ENCODE peak calls at places on chromosomes 11 and 22, in six cellular contexts. H is HepG2, U is K562, X is upper lobe of left lung, P is A549, L is GM12878. Y is an unnamed sample.

GRCh38 chr11:57376095-57376812 is 4.7 kb downstream of the PRG3 start:
- ATAC-seq in X (no peak), P (no peak), L (no peak), U (no peak), H (no peak), Y (no peak)

GRCh38 chr22:37633082-37633692 is 6.3 kb upstream of the SH3BP1 start:
- ATAC-seq in L (peak; percentile 67), U (no peak), P (no peak), X (peak; percentile 1), H (no peak), Y (no peak)

GRCh38 chr11:110230377-110230776 is 66.0 kb downstream of the RDX start:
- ATAC-seq in X (no peak), U (no peak), P (no peak), L (no peak), H (no peak), Y (no peak)

GRCh38 chr22:38462960-38463784 is 4.7 kb upstream of the KDELR3 start:
- ATAC-seq in U (peak; percentile 71), X (no peak), H (peak; percentile 74), P (no peak), L (no peak), Y (no peak)

GRCh38 chr11:118623291-118623655 is 15.9 kb downstream of the PHLDB1 start:
- ATAC-seq in P (no peak), U (no peak), L (no peak), X (no peak), H (no peak), Y (no peak)

GRCh38 chr11:102267602-102268001 is 49.7 kb upstream of the BIRC3 start:
- ATAC-seq in P (peak; percentile 58), H (no peak), L (no peak), X (no peak), U (peak; percentile 29), Y (no peak)

GRCh38 chr22:17269607-17270261 is 50.5 kb upstream of the ADA2 start:
- ATAC-seq in H (no peak), U (no peak), L (peak; percentile 35), P (peak; percentile 22), X (no peak), Y (no peak)

GRCh38 chr11:118247041-118247440 is 5.1 kb downstream of the MPZL3 start:
- ATAC-seq in U (no peak), P (no peak), H (peak; percentile 73), L (peak; percentile 2), X (no peak), Y (no peak)

GRCh38 chr11:113974741-113975470 is at the start of gene HTR3A:
- ATAC-seq in U (peak; percentile 94), P (peak; percentile 52), H (peak; percentile 51), X (peak; percentile 72), L (no peak), Y (peak; percentile 50)

GRCh38 chr11:113401718-113402117 is 14.1 kb downstream of the ANKK1 start:
- ATAC-seq in P (peak; percentile 51), L (no peak), H (no peak), U (no peak), X (no peak), Y (peak; percentile 35)

GRCh38 chr11:34404280-34404679 is 34.5 kb upstream of the CAT start:
- ATAC-seq in U (peak; percentile 23), H (no peak), L (no peak), P (no peak), X (no peak), Y (no peak)

GRCh38 chr11:69240332-69241074 is 53.5 kb upstream of the MYEOV start:
- ATAC-seq in X (no peak), H (no peak), U (peak; percentile 56), L (no peak), P (no peak), Y (no peak)

GRCh38 chr22:24517446-24517845 is 22.3 kb downstream of the UPB1 start:
- ATAC-seq in H (no peak), P (no peak), X (no peak), U (no peak), L (no peak), Y (no peak)

GRCh38 chr11:120516461-120517389 is 5.2 kb downstream of the GRIK4 start:
- ATAC-seq in H (peak; percentile 46), X (no peak), L (no peak), U (no peak), P (no peak), Y (no peak)

GRCh38 chr11:22713336-22713735 is 46.9 kb downstream of the GAS2 start:
- ATAC-seq in L (no peak), H (no peak), P (no peak), X (no peak), U (no peak), Y (no peak)

GRCh38 chr22:26374645-26375044 is 54.4 kb upstream of the ASPHD2 start:
- ATAC-seq in X (no peak), L (no peak), P (no peak), H (no peak), U (no peak), Y (no peak)

GRCh38 chr11:92866679-92867282 is 102.7 kb upstream of the MTNR1B start:
- ATAC-seq in L (no peak), U (no peak), X (peak; percentile 35), P (no peak), H (no peak), Y (no peak)

GRCh38 chr22:37088750-37089408 is 20.6 kb downstream of the TMPRSS6 start:
- ATAC-seq in U (no peak), H (no peak), L (peak; percentile 49), X (no peak), P (no peak), Y (no peak)

GRCh38 chr11:41533761-41534160 is 74.3 kb upstream of the LRRC4C start:
- ATAC-seq in P (no peak), H (no peak), U (no peak), X (no peak), L (no peak), Y (no peak)

GRCh38 chr11:102253018-102253775 is 64.1 kb upstream of the BIRC3 start:
- ATAC-seq in X (no peak), L (no peak), U (peak; percentile 66), H (no peak), P (no peak), Y (no peak)

GRCh38 chr11:94504689-94505293 is 7.5 kb upstream of the C11orf97 start:
- ATAC-seq in U (peak; percentile 79), H (peak; percentile 67), X (no peak), L (peak; percentile 84), P (peak; percentile 34), Y (no peak)

GRCh38 chr22:41504397-41504796 is 35.5 kb downstream of the ACO2 start:
- ATAC-seq in X (no peak), L (peak; percentile 73), H (no peak), P (no peak), U (no peak), Y (peak; percentile 63)

GRCh38 chr11:20488352-20488751 is 100.8 kb downstream of the PRMT3 start:
- ATAC-seq in L (no peak), U (peak; percentile 64), P (no peak), X (no peak), H (no peak), Y (no peak)

GRCh38 chr11:20493340-20493739 is 105.8 kb downstream of the PRMT3 start:
- ATAC-seq in P (no peak), X (no peak), L (no peak), U (peak; percentile 90), H (no peak), Y (no peak)

DNA sequence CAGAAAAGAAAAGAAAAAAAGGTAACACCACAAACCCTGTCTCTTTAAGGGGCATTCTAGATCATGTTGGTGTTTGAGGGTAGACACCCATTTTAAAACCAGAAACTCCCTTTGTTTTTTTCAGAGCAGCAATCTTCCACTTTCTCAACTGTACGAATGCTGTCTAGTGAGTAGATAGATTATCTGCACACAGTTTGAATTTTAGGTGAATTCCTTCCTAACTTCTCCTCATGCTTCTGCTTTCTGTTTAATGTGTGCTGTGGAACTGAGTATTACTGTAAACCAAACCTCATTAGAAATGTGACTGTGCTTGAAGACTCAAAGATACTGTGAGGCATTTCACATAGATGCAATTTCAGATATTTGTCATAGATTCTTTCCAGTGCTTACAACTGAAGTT is 102.4 kb downstream of the PRMT3 start:
- ATAC-seq in H (no peak), X (no peak), U (no peak), L (peak; percentile 98), P (no peak), Y (no peak)
- TF ChIP-seq EP300 in H (no peak), X (no peak), U (no peak), L (no peak), P (no peak), Y (no peak)

DNA sequence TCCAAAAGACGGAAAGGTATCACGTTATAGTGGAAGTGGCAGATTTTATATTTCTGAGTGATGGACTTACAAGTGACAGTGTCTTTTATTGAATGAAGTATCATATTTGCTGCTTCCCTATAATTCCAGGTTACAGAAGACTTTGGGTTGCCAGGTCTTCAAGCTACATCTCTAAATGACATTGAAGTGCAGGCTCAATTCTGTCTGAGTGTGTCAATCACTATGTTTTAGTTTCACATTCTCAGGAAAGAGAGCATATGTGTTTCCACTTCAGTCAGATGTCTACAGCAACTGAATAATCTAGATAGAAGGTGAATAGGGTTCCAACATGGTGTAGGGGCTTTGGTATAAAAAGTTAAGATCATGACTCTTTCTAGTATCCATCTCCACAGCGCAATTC is 492.7 kb upstream of the API5 start:
- ATAC-seq in L (no peak), P (no peak), X (no peak), H (no peak), U (no peak), Y (no peak)
- TF ChIP-seq EP300 in L (no peak), P (no peak), X (no peak), H (no peak), U (no peak), Y (no peak)

DNA sequence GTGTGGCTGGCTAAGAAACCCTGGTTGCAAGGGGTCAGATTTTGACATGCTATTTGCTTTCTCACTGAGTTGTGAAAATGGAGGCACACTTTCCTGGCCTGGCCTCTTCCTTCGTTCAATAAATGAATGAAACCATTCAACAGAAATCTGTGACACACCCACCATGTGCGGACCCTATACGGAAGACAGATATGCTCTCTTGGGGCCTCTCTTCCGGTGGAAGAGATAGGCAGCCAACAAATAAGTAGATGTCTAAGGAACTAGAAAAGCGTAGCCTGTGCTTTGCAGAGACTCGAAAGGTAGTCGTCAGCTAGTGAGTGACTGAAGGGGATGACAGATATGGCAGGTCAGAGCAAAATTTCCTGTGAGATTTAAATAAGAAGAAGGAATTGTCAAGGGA is 5.3 kb downstream of the KCNQ1OT1 start:
- ATAC-seq in U (no peak), P (no peak), X (no peak), H (no peak), L (no peak), Y (no peak)
- TF ChIP-seq EP300 in U (no peak), P (no peak), X (no peak), H (no peak), L (no peak), Y (no peak)

DNA sequence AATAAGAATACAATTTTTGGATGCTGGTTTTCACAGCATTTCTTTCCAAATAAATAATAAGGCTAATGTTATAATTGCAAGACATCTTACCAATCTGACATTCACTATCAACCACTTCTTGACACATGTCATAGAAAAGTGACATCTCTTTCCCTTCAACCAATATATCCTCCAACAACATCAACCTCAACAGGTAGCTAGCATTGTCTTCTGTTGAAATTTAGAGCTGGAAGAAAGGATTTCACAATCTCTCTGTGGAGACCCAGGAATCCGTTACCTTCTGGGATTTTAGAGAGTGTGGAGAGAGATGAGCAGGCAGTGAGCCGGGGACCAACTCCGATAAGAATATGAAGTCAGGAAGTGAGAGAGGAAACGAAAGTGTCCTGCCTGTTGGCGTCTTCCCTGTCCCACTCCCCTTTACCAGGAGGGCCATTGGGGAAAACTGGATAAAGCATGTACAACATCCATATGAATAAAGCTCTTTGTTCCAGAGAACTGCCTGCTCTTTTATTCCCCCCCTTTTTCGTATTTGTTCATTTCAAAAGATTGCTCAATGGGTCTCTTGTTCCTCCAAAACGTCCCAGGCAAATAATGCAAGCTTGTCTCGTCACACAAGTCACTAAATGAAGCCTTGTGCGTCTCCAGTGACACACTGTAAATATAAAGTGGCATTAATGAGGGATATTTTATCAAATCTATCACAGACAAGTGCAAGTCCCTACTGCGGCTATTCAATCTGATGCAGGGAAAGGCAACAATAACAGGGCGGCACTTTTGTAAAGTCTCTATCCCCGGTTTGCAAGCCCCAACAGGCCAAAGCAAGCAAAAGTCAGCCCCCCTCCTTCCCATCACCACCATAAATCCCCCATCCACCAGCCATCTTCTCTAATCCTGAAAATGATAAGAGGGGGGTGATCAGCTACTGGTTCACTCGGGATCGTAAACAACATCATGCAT is 3.4 kb downstream of the CADM1 start:
- ATAC-seq in P (no peak), X (no peak), U (no peak), L (no peak), H (peak; percentile 8), Y (no peak)
- TF ChIP-seq EP300 in P (no peak), X (no peak), U (no peak), L (no peak), H (peak; percentile 67), Y (no peak)

Y was measured in gastroesophageal sphincter.